ENCODE peak calls at places on chromosomes 12 and 14, in eight cellular contexts. One of them, this sample, is unnamed.

GRCh38 chr14:30283822-30284446 is 275.0 kb upstream of the G2E3 start:
- DNase-seq in psoas muscle: no peak
- DNase-seq in CD4-positive, alpha-beta T cell: no peak
- DNase-seq in brain microvascular endothelial cell: peak
- DNase-seq in fibroblast of lung: peak
- DNase-seq in neural progenitor cell: peak
- DNase-seq in uterus: no peak
- DNase-seq in endothelial cell of umbilical vein: peak
- DNase-seq in this sample: no peak

GRCh38 chr14:50044040-50044651 is 72.2 kb downstream of the VCPKMT start:
- DNase-seq in uterus: no peak
- DNase-seq in brain microvascular endothelial cell: no peak
- DNase-seq in CD4-positive, alpha-beta T cell: peak
- DNase-seq in fibroblast of lung: no peak
- DNase-seq in neural progenitor cell: no peak
- DNase-seq in psoas muscle: no peak
- DNase-seq in endothelial cell of umbilical vein: no peak
- DNase-seq in this sample: no peak

GRCh38 chr14:30861200-30861599 is 13.2 kb upstream of the COCH start:
- DNase-seq in psoas muscle: no peak
- DNase-seq in CD4-positive, alpha-beta T cell: no peak
- DNase-seq in endothelial cell of umbilical vein: no peak
- DNase-seq in uterus: no peak
- DNase-seq in fibroblast of lung: no peak
- DNase-seq in neural progenitor cell: no peak
- DNase-seq in brain microvascular endothelial cell: no peak
- DNase-seq in this sample: no peak

GRCh38 chr12:2319747-2320146 is 267.0 kb downstream of the CACNA1C start:
- DNase-seq in neural progenitor cell: no peak
- DNase-seq in uterus: no peak
- DNase-seq in CD4-positive, alpha-beta T cell: no peak
- DNase-seq in endothelial cell of umbilical vein: no peak
- DNase-seq in fibroblast of lung: no peak
- DNase-seq in psoas muscle: no peak
- DNase-seq in brain microvascular endothelial cell: no peak
- DNase-seq in this sample: no peak

GRCh38 chr12:93094988-93095737 is 166.1 kb upstream of the EEA1 start:
- DNase-seq in psoas muscle: no peak
- DNase-seq in endothelial cell of umbilical vein: no peak
- DNase-seq in CD4-positive, alpha-beta T cell: no peak
- DNase-seq in uterus: no peak
- DNase-seq in neural progenitor cell: no peak
- DNase-seq in fibroblast of lung: no peak
- DNase-seq in brain microvascular endothelial cell: no peak
- DNase-seq in this sample: no peak

GRCh38 chr12:131609762-131610161 is 101.1 kb upstream of the SFSWAP start:
- DNase-seq in CD4-positive, alpha-beta T cell: no peak
- DNase-seq in endothelial cell of umbilical vein: no peak
- DNase-seq in uterus: no peak
- DNase-seq in neural progenitor cell: no peak
- DNase-seq in psoas muscle: no peak
- DNase-seq in brain microvascular endothelial cell: no peak
- DNase-seq in fibroblast of lung: no peak
- DNase-seq in this sample: no peak

GRCh38 chr14:97977711-97978261 is 1180.6 kb downstream of the VRK1 start:
- DNase-seq in endothelial cell of umbilical vein: no peak
- DNase-seq in brain microvascular endothelial cell: no peak
- DNase-seq in fibroblast of lung: peak
- DNase-seq in uterus: peak
- DNase-seq in psoas muscle: peak
- DNase-seq in neural progenitor cell: no peak
- DNase-seq in CD4-positive, alpha-beta T cell: peak
- DNase-seq in this sample: peak

GRCh38 chr12:108308432-108308831 is 30.7 kb downstream of the CMKLR1 start:
- DNase-seq in neural progenitor cell: no peak
- DNase-seq in psoas muscle: no peak
- DNase-seq in fibroblast of lung: no peak
- DNase-seq in endothelial cell of umbilical vein: no peak
- DNase-seq in uterus: no peak
- DNase-seq in brain microvascular endothelial cell: no peak
- DNase-seq in CD4-positive, alpha-beta T cell: no peak
- DNase-seq in this sample: no peak

GRCh38 chr12:52524898-52525591 is 4.9 kb upstream of the KRT5 start:
- DNase-seq in brain microvascular endothelial cell: no peak
- DNase-seq in neural progenitor cell: no peak
- DNase-seq in endothelial cell of umbilical vein: no peak
- DNase-seq in uterus: no peak
- DNase-seq in CD4-positive, alpha-beta T cell: no peak
- DNase-seq in fibroblast of lung: no peak
- DNase-seq in psoas muscle: no peak
- DNase-seq in this sample: no peak

GRCh38 chr14:95183532-95184412 is 26.4 kb upstream of the DICER1 start:
- DNase-seq in CD4-positive, alpha-beta T cell: no peak
- DNase-seq in uterus: no peak
- DNase-seq in brain microvascular endothelial cell: peak
- DNase-seq in neural progenitor cell: no peak
- DNase-seq in endothelial cell of umbilical vein: peak
- DNase-seq in psoas muscle: no peak
- DNase-seq in fibroblast of lung: no peak
- DNase-seq in this sample: no peak

GRCh38 chr14:21026251-21026987 is 1.6 kb upstream of the NDRG2 start:
- DNase-seq in uterus: no peak
- DNase-seq in brain microvascular endothelial cell: no peak
- DNase-seq in neural progenitor cell: no peak
- DNase-seq in endothelial cell of umbilical vein: no peak
- DNase-seq in psoas muscle: peak
- DNase-seq in CD4-positive, alpha-beta T cell: no peak
- DNase-seq in fibroblast of lung: no peak
- DNase-seq in this sample: no peak

GRCh38 chr12:103308396-103308795 is 187.4 kb downstream of the C12orf42 start:
- DNase-seq in neural progenitor cell: no peak
- DNase-seq in CD4-positive, alpha-beta T cell: no peak
- DNase-seq in brain microvascular endothelial cell: no peak
- DNase-seq in endothelial cell of umbilical vein: no peak
- DNase-seq in uterus: no peak
- DNase-seq in fibroblast of lung: no peak
- DNase-seq in psoas muscle: no peak
- DNase-seq in this sample: no peak

GRCh38 chr12:95257541-95257940 is 39.9 kb downstream of the VEZT start:
- DNase-seq in endothelial cell of umbilical vein: no peak
- DNase-seq in brain microvascular endothelial cell: no peak
- DNase-seq in fibroblast of lung: no peak
- DNase-seq in psoas muscle: no peak
- DNase-seq in uterus: no peak
- DNase-seq in neural progenitor cell: peak
- DNase-seq in CD4-positive, alpha-beta T cell: no peak
- DNase-seq in this sample: no peak

GRCh38 chr12:107684990-107685359 is 624 bp upstream of the PWP1 start:
- DNase-seq in neural progenitor cell: peak
- DNase-seq in endothelial cell of umbilical vein: no peak
- DNase-seq in fibroblast of lung: peak
- DNase-seq in psoas muscle: no peak
- DNase-seq in uterus: no peak
- DNase-seq in brain microvascular endothelial cell: peak
- DNase-seq in CD4-positive, alpha-beta T cell: no peak
- DNase-seq in this sample: peak

GRCh38 chr14:24241829-24242443 is 487 bp downstream of the TINF2 start:
- DNase-seq in brain microvascular endothelial cell: peak
- DNase-seq in fibroblast of lung: peak
- DNase-seq in neural progenitor cell: peak
- DNase-seq in CD4-positive, alpha-beta T cell: peak
- DNase-seq in uterus: peak
- DNase-seq in endothelial cell of umbilical vein: no peak
- DNase-seq in psoas muscle: peak
- DNase-seq in this sample: peak

GRCh38 chr12:114026805-114027204 is 60.7 kb upstream of the RBM19 start:
- DNase-seq in fibroblast of lung: no peak
- DNase-seq in endothelial cell of umbilical vein: no peak
- DNase-seq in CD4-positive, alpha-beta T cell: no peak
- DNase-seq in uterus: no peak
- DNase-seq in neural progenitor cell: no peak
- DNase-seq in psoas muscle: no peak
- DNase-seq in brain microvascular endothelial cell: no peak
- DNase-seq in this sample: no peak

GRCh38 chr14:64764641-64765520 is 60.7 kb downstream of the PLEKHG3 start:
- DNase-seq in neural progenitor cell: peak
- DNase-seq in endothelial cell of umbilical vein: peak
- DNase-seq in CD4-positive, alpha-beta T cell: peak
- DNase-seq in uterus: peak
- DNase-seq in fibroblast of lung: peak
- DNase-seq in psoas muscle: peak
- DNase-seq in brain microvascular endothelial cell: peak
- DNase-seq in this sample: peak

GRCh38 chr14:30994681-30995620 is 30.5 kb upstream of the AP4S1 start:
- DNase-seq in psoas muscle: no peak
- DNase-seq in fibroblast of lung: peak
- DNase-seq in brain microvascular endothelial cell: no peak
- DNase-seq in endothelial cell of umbilical vein: peak
- DNase-seq in uterus: no peak
- DNase-seq in neural progenitor cell: no peak
- DNase-seq in CD4-positive, alpha-beta T cell: no peak
- DNase-seq in this sample: no peak

GRCh38 chr12:131060011-131060703 is 106.5 kb downstream of the ADGRD1 start:
- DNase-seq in fibroblast of lung: no peak
- DNase-seq in endothelial cell of umbilical vein: no peak
- DNase-seq in psoas muscle: peak
- DNase-seq in neural progenitor cell: no peak
- DNase-seq in uterus: peak
- DNase-seq in CD4-positive, alpha-beta T cell: no peak
- DNase-seq in brain microvascular endothelial cell: no peak
- DNase-seq in this sample: no peak

GRCh38 chr12:110763578-110763977 is 20.9 kb upstream of the PPP1CC start:
- DNase-seq in CD4-positive, alpha-beta T cell: no peak
- DNase-seq in psoas muscle: no peak
- DNase-seq in uterus: no peak
- DNase-seq in fibroblast of lung: no peak
- DNase-seq in endothelial cell of umbilical vein: no peak
- DNase-seq in neural progenitor cell: no peak
- DNase-seq in brain microvascular endothelial cell: no peak
- DNase-seq in this sample: no peak

GRCh38 chr12:292186-292585 is 29.6 kb upstream of the SLC6A13 start:
- DNase-seq in neural progenitor cell: no peak
- DNase-seq in brain microvascular endothelial cell: no peak
- DNase-seq in psoas muscle: no peak
- DNase-seq in uterus: no peak
- DNase-seq in fibroblast of lung: no peak
- DNase-seq in CD4-positive, alpha-beta T cell: no peak
- DNase-seq in endothelial cell of umbilical vein: no peak
- DNase-seq in this sample: no peak

GRCh38 chr14:88551936-88552565 is 2.8 kb downstream of the PTPN21 start:
- DNase-seq in brain microvascular endothelial cell: no peak
- DNase-seq in CD4-positive, alpha-beta T cell: no peak
- DNase-seq in fibroblast of lung: peak
- DNase-seq in psoas muscle: peak
- DNase-seq in uterus: peak
- DNase-seq in endothelial cell of umbilical vein: peak
- DNase-seq in neural progenitor cell: peak
- DNase-seq in this sample: no peak

GRCh38 chr12:67441736-67442346 is 172.7 kb downstream of the CAND1 start:
- DNase-seq in endothelial cell of umbilical vein: peak
- DNase-seq in fibroblast of lung: peak
- DNase-seq in uterus: peak
- DNase-seq in neural progenitor cell: peak
- DNase-seq in psoas muscle: peak
- DNase-seq in CD4-positive, alpha-beta T cell: peak
- DNase-seq in brain microvascular endothelial cell: peak
- DNase-seq in this sample: peak

GRCh38 chr12:131112016-131112415 is 158.3 kb downstream of the ADGRD1 start:
- DNase-seq in neural progenitor cell: no peak
- DNase-seq in endothelial cell of umbilical vein: no peak
- DNase-seq in uterus: no peak
- DNase-seq in fibroblast of lung: no peak
- DNase-seq in psoas muscle: peak
- DNase-seq in CD4-positive, alpha-beta T cell: no peak
- DNase-seq in brain microvascular endothelial cell: no peak
- DNase-seq in this sample: no peak

GRCh38 chr12:12726543-12727093 is 9.4 kb downstream of the CDKN1B start:
- DNase-seq in brain microvascular endothelial cell: peak
- DNase-seq in fibroblast of lung: peak
- DNase-seq in CD4-positive, alpha-beta T cell: no peak
- DNase-seq in neural progenitor cell: no peak
- DNase-seq in psoas muscle: no peak
- DNase-seq in endothelial cell of umbilical vein: peak
- DNase-seq in uterus: no peak
- DNase-seq in this sample: no peak
- H3K27ac ChIP-seq in brain microvascular endothelial cell: peak
- H3K27ac ChIP-seq in fibroblast of lung: peak
- H3K27ac ChIP-seq in CD4-positive, alpha-beta T cell: peak
- H3K27ac ChIP-seq in neural progenitor cell: no peak
- H3K27ac ChIP-seq in psoas muscle: peak
- H3K27ac ChIP-seq in endothelial cell of umbilical vein: peak
- H3K27ac ChIP-seq in uterus: peak
- H3K27ac ChIP-seq in this sample: no peak

GRCh38 chr12:66352197-66352596 is 49.9 kb downstream of the HELB start:
- DNase-seq in brain microvascular endothelial cell: peak
- DNase-seq in fibroblast of lung: peak
- DNase-seq in psoas muscle: no peak
- DNase-seq in endothelial cell of umbilical vein: peak
- DNase-seq in uterus: no peak
- DNase-seq in neural progenitor cell: peak
- DNase-seq in CD4-positive, alpha-beta T cell: no peak
- DNase-seq in this sample: no peak
- TF ChIP-seq CTCF in brain microvascular endothelial cell: peak
- TF ChIP-seq CTCF in fibroblast of lung: peak
- TF ChIP-seq CTCF in psoas muscle: no peak
- TF ChIP-seq CTCF in endothelial cell of umbilical vein: peak
- TF ChIP-seq CTCF in uterus: no peak
- TF ChIP-seq CTCF in neural progenitor cell: peak
- TF ChIP-seq CTCF in CD4-positive, alpha-beta T cell: no peak
- TF ChIP-seq CTCF in this sample: no peak

DNA sequence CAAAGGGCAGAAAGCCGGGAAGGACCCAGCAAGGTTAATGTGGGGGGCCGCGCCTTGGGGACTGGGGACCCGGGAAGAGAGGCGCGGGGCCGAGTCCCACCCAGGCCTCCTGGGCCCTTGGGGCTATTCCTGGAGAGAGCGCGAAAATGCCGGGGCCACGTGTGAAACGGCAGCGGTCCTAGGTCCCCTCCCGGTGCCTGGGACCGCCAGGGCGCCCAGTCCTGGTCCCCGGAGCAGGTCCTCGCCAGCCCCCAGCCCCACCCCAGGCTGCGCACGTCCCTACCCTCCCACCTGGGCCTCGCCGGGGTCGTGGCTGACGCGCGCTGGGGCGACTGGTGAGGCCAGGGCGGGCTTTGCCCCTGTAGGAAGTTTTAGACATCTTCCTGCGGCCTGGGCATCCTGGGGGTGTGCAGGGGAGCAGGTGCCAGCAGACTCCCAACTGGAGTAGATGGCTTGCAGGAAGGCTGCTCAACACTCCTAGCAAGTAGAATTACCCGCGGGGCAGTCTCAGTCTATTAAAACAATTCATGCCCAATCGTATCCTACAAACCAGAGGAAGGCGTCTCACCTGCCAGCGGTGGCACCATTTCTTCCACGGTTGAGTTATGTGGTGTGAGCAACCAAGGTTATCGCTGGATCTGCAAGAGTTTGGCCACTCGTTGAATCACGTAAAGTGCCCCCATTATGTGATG is 759 bp downstream of the FAR2 start:
- DNase-seq in endothelial cell of umbilical vein: no peak
- DNase-seq in uterus: no peak
- DNase-seq in neural progenitor cell: peak
- DNase-seq in brain microvascular endothelial cell: no peak
- DNase-seq in psoas muscle: no peak
- DNase-seq in CD4-positive, alpha-beta T cell: peak
- DNase-seq in fibroblast of lung: no peak
- DNase-seq in this sample: no peak
- H3K27ac ChIP-seq in endothelial cell of umbilical vein: peak
- H3K27ac ChIP-seq in uterus: peak
- H3K27ac ChIP-seq in neural progenitor cell: no peak
- H3K27ac ChIP-seq in brain microvascular endothelial cell: peak
- H3K27ac ChIP-seq in psoas muscle: peak
- H3K27ac ChIP-seq in CD4-positive, alpha-beta T cell: no peak
- H3K27ac ChIP-seq in fibroblast of lung: no peak
- H3K27ac ChIP-seq in this sample: no peak

GRCh38 chr14:105525861-105526780 is at the start of gene TMEM121:
- DNase-seq in psoas muscle: peak
- DNase-seq in brain microvascular endothelial cell: no peak
- DNase-seq in uterus: peak
- DNase-seq in fibroblast of lung: no peak
- DNase-seq in endothelial cell of umbilical vein: no peak
- DNase-seq in neural progenitor cell: peak
- DNase-seq in CD4-positive, alpha-beta T cell: peak
- DNase-seq in this sample: peak
- TF ChIP-seq CTCF in psoas muscle: no peak
- TF ChIP-seq CTCF in brain microvascular endothelial cell: no peak
- TF ChIP-seq CTCF in uterus: no peak
- TF ChIP-seq CTCF in fibroblast of lung: no peak
- TF ChIP-seq CTCF in endothelial cell of umbilical vein: no peak
- TF ChIP-seq CTCF in neural progenitor cell: no peak
- TF ChIP-seq CTCF in CD4-positive, alpha-beta T cell: no peak
- TF ChIP-seq CTCF in this sample: no peak

This sample was measured in pancreas.